ENCODE peak calls at places on chromosomes 11 and 22, in four cellular contexts. B is dorsolateral prefrontal cortex; Q is CD8-positive, alpha-beta T cell; F is AG04450. O is an unnamed sample.

GRCh38 chr22:48378673-48379072 is 1449.0 kb downstream of the BRD1 start:
- DNase-seq in B (no peak), F (no peak), Q (no peak), O (no peak)

GRCh38 chr11:2943711-2944118 is 14.5 kb upstream of the PHLDA2 start:
- DNase-seq in F (no peak), Q (no peak), B (peak), O (no peak)

GRCh38 chr11:45543808-45544422 is 121.5 kb downstream of the CHST1 start:
- DNase-seq in F (no peak), Q (no peak), B (no peak), O (no peak)

GRCh38 chr11:10666556-10666955 is 27.0 kb downstream of the IRAG1 start:
- DNase-seq in F (no peak), B (no peak), Q (no peak), O (no peak)

GRCh38 chr11:41996558-41996957 is 537.1 kb upstream of the LRRC4C start:
- DNase-seq in F (no peak), B (no peak), Q (no peak), O (no peak)

GRCh38 chr11:47858169-47858543 is 10.0 kb upstream of the NUP160 start:
- DNase-seq in F (no peak), B (no peak), Q (no peak), O (no peak)

GRCh38 chr11:65496304-65497140 is 2.3 kb upstream of the MALAT1 start:
- DNase-seq in F (no peak), Q (peak), B (no peak), O (peak)

GRCh38 chr22:28019360-28019759 is 100.3 kb upstream of the PITPNB start:
- DNase-seq in B (peak), Q (no peak), F (no peak), O (no peak)

GRCh38 chr11:128891410-128891861 is 280 bp downstream of the KCNJ5 start:
- DNase-seq in F (no peak), B (no peak), Q (no peak), O (no peak)

GRCh38 chr11:66976048-66976467 is 954 bp downstream of the C11orf86 start:
- DNase-seq in B (no peak), Q (no peak), F (no peak), O (peak)

GRCh38 chr11:371716-372590 is 2.7 kb downstream of the B4GALNT4 start:
- DNase-seq in F (no peak), Q (no peak), B (no peak), O (peak)

GRCh38 chr11:93922830-93923229 is 72.4 kb upstream of the VSTM5 start:
- DNase-seq in Q (no peak), B (no peak), F (no peak), O (no peak)

GRCh38 chr11:61756452-61757212 is 4.2 kb downstream of the MYRF start:
- DNase-seq in Q (peak), B (no peak), F (no peak), O (no peak)

GRCh38 chr11:116240661-116241060 is 532.1 kb downstream of the BUD13 start:
- DNase-seq in F (no peak), B (no peak), Q (no peak), O (no peak)

GRCh38 chr11:65315204-65315865 is 669 bp downstream of the CDC42EP2 start:
- DNase-seq in F (no peak), Q (peak), B (peak), O (peak)

GRCh38 chr22:50569896-50570535 is 7.3 kb upstream of the SYCE3 start:
- DNase-seq in F (no peak), Q (no peak), B (no peak), O (no peak)

GRCh38 chr11:121113611-121114010 is 12.6 kb downstream of the TECTA start:
- DNase-seq in F (no peak), B (no peak), Q (no peak), O (no peak)

GRCh38 chr22:50262460-50262911 is 1.0 kb upstream of the MAPK12 start:
- DNase-seq in F (no peak), Q (no peak), B (no peak), O (peak)

GRCh38 chr11:119671048-119671447 is 58.0 kb downstream of the NECTIN1 start:
- DNase-seq in Q (no peak), B (peak), F (peak), O (no peak)

GRCh38 chr11:3674189-3674588 is 3.0 kb upstream of the CHRNA10 start:
- DNase-seq in B (no peak), F (peak), Q (no peak), O (no peak)

GRCh38 chr22:28029201-28029948 is 110.3 kb upstream of the PITPNB start:
- DNase-seq in B (no peak), Q (no peak), F (no peak), O (no peak)

GRCh38 chr11:69881467-69882269 is 62.5 kb upstream of the FGF3 start:
- DNase-seq in Q (no peak), F (no peak), B (no peak), O (no peak)

GRCh38 chr11:28618426-28618825 is 510.2 kb downstream of the METTL15 start:
- DNase-seq in B (no peak), Q (no peak), F (no peak), O (no peak)

GRCh38 chr22:18954941-18955571 is 19.0 kb upstream of the PRODH start:
- DNase-seq in Q (no peak), B (peak), F (no peak), O (no peak)

GRCh38 chr11:9280655-9281301 is 15.6 kb upstream of the DENND5A start:
- DNase-seq in F (no peak), Q (peak), B (no peak), O (no peak)

GRCh38 chr11:96306933-96307747 is 35.9 kb downstream of the MAML2 start:
- DNase-seq in Q (no peak), F (peak), B (no peak), O (no peak)

GRCh38 chr11:74672332-74672955 is 58.8 kb downstream of the CHRDL2 start:
- DNase-seq in Q (peak), F (no peak), B (no peak), O (no peak)

GRCh38 chr22:27463121-27463520 is 338.4 kb downstream of the MN1 start:
- DNase-seq in B (no peak), F (no peak), Q (no peak), O (no peak)

GRCh38 chr11:64592656-64593055 is 1.6 kb downstream of the SLC22A12 start:
- DNase-seq in B (no peak), Q (no peak), F (no peak), O (no peak)

GRCh38 chr11:59669611-59670009 is 773 bp upstream of the PATL1 start:
- DNase-seq in B (peak), F (no peak), Q (no peak), O (no peak)

GRCh38 chr11:11149671-11150459 is 203.2 kb downstream of the CSNK2A3 start:
- DNase-seq in B (no peak), F (no peak), Q (peak), O (no peak)

GRCh38 chr11:102853956-102854355 is 10.5 kb upstream of the MMP3 start:
- DNase-seq in F (no peak), Q (no peak), B (no peak), O (no peak)

GRCh38 chr11:12683857-12684256 is 9.6 kb downstream of the TEAD1 start:
- DNase-seq in B (no peak), F (no peak), Q (no peak), O (no peak)

GRCh38 chr11:75163917-75164316 is 13.0 kb downstream of the SLCO2B1 start:
- DNase-seq in F (no peak), B (no peak), Q (no peak), O (no peak)

GRCh38 chr11:76347391-76347790 is 33.5 kb downstream of the THAP12 start:
- DNase-seq in Q (no peak), B (no peak), F (no peak), O (no peak)

DNA sequence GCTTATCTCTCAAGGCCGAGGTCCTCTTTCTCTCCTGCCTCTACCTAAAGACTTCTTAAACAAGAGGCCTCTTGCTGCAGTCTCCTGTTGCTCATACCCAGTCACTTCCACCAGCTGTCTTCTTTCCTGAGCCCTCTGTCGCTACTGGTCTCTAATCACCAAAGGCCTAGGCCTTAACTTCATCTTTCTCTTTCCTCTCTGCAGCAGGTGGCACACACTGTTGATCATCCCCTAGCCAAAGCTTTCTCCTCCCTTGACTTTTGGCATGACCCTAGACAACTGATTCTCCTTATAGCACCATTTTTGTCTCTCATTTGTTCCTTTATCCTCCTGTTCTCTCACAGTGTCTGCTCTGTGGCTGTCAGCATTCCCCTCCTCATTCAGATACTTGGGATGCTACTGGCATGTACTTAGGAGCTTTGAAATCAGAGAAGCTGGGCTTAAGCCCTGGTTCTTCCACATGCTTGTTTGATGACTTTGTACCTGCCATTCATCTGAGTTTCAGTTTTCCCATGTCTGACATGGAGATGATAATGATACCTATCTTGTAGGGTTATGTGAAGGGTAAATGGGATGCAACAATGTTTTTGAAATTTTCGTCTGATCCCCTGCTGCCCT is 22.4 kb downstream of the ENDOD1 start:
- DNase-seq in Q (no peak), B (no peak), F (no peak), O (no peak)
- H3K27ac ChIP-seq in Q (no peak), B (no peak), F (no peak), O (no peak)

GRCh38 chr11:31882951-31883392 is 71.8 kb upstream of the PAX6 start:
- DNase-seq in B (no peak), Q (no peak), F (no peak), O (no peak)

GRCh38 chr11:31884080-31884479 is 73.0 kb upstream of the PAX6 start:
- DNase-seq in F (no peak), Q (no peak), B (no peak), O (no peak)

GRCh38 chr11:31883435-31883834 is 72.3 kb upstream of the PAX6 start:
- DNase-seq in B (no peak), F (no peak), Q (no peak), O (no peak)

GRCh38 chr11:31881825-31882224 is 70.7 kb upstream of the PAX6 start:
- DNase-seq in F (no peak), B (no peak), Q (no peak), O (no peak)

GRCh38 chr11:31887180-31887579 is 76.1 kb upstream of the PAX6 start:
- DNase-seq in F (no peak), Q (no peak), B (no peak), O (peak)
- TF ChIP-seq CTCF in F (no peak), Q (no peak), B (no peak), O (peak)

DNA sequence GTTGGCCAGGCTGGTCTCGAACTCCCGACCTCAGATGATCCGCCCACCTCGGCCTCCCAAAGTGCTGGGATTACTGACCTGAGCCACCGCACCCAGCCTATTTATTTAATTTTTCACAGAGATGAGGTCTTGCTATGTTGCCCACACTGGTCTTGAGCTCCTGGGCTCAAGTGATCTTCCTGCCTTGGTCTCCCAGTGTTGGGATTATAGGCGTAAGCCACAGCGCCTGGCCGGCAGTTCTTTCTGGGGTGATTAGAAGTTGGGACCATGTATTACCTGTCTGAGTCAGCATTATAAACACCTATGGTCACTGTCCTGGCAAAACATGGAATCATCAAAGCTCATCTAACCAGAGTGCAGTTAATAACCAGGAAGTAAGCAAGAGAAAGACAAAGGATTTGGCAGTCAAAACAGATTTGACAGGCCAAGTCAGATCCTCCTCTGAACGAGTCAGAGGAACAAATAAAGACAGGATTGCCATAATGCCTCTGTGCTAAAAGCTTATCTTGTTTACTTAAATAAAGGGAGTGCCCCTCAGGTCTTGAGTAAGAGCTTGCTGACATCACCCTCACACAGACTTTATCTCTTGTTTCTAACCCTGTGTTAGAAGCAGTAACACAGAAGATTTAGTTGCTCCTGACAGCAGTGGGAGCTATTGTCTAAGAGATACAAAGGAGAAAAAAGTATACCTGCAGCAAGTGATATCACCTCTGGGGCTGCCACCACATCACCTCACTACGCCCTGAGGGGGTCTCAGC is 3.7 kb downstream of the SERPIND1 start:
- DNase-seq in F (peak), Q (no peak), B (no peak), O (peak)
- H3K27ac ChIP-seq in F (peak), Q (no peak), B (peak), O (peak)

GRCh38 chr11:133163463-133164419 is 368.6 kb downstream of the OPCML start:
- DNase-seq in B (no peak), F (peak), Q (no peak), O (peak)
- TF ChIP-seq CTCF in B (peak), F (peak), Q (no peak), O (peak)

GRCh38 chr22:39233736-39234120 is 11.1 kb downstream of the PDGFB start:
- DNase-seq in B (no peak), F (no peak), Q (no peak), O (no peak)
- H3K27ac ChIP-seq in B (peak), F (no peak), Q (no peak), O (no peak)

DNA sequence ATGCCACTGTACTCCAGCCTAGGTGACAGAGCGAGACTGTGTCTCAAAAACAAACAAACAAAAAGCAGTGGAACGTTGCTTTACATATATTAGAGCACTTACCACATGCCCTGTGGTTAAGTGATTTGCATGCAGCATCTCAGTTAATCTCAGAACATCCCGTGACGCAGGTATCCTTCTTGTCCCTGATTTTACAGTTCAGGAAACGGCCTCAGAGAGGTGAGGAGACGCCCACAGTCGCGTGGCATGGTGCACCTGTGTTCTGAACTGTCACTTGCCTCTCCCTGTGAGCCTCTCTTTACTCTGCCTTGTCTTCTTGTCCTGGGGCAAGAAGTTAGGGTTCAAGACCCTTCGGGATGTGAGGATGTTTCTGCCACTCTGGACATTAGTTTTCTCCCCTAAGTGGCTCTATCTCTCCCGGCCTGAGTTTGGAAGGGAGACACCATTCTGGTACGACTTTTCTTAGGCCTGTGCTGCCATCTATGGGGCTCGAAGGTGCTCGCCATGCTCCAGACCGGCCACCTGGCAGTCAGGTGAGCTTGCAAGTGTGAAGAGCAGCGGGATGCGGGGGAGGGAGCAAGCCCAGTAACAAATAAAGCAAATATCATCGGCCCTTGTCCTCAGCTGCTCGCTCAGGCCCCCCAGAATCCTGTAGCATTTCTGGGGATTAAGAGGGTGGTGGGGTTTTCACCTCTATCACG is 25.6 kb downstream of the YWHAH start:
- DNase-seq in B (peak), F (peak), Q (peak), O (peak)
- TF ChIP-seq CTCF in B (peak), F (peak), Q (no peak), O (peak)

DNA sequence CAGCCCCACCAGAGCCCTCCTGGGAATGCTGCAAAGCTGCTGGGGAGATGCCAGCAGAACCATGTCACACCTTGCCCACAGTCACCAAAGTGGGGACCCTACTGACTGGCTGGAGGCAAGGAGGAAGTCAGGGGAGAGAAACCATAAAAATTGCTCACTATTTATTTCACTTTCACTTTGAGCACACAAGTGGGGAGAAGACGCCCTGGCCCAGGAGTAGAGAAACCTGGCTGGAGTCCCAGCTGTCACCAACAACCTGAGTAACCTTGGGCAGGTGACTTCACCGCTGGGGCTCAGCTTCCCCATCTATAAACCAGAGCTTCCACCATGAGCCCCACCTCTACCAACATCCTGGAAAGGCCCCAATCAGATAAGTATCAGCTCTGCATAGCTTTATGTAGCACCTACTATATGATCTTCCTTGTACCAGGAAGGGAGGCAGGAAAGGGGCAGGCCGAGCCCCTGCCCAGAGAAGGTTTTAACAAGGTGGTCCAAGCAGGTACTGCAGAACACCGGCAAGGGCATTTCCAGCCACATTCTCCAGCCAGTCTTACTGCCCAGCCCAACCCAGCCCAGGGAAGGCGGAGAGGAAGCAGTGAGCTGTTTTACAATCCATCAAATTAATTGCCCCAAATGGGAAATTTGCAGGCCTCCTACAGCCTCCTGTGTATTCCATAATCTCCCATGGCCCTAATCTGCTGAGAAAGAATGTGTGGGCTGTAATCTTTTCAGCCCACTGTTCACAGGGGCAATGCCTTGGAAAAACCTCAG is 27.6 kb downstream of the PLEKHA7 start:
- DNase-seq in F (no peak), B (no peak), Q (peak), O (peak)
- H3K27ac ChIP-seq in F (no peak), B (no peak), Q (no peak), O (peak)